ENCODE peak calls at places on chromosomes 16 and 17, in five cellular contexts. J is neural crest cell; X is CD4-positive, alpha-beta T cell; D is B cell; T is endothelial cell of umbilical vein. G is an unnamed sample.

GRCh38 chr16:17328971-17329370 is 141.8 kb downstream of the XYLT1 start:
- DNase-seq in J (no peak), X (no peak), D (no peak), T (no peak), G (no peak)

GRCh38 chr16:22117666-22118065 is 25.3 kb downstream of the VWA3A start:
- DNase-seq in J (no peak), X (no peak), D (no peak), T (no peak), G (no peak)

GRCh38 chr16:20519231-20519630 is 56.9 kb downstream of the ACSM2B start:
- DNase-seq in J (no peak), X (no peak), D (no peak), T (no peak), G (no peak)

GRCh38 chr17:42879596-42879985 is 21.0 kb upstream of the G6PC1 start:
- DNase-seq in J (no peak), X (no peak), D (no peak), T (no peak), G (no peak)

GRCh38 chr17:77736721-77737120 is 221.8 kb upstream of the TNRC6C start:
- DNase-seq in J (no peak), X (no peak), D (no peak), T (no peak), G (no peak)

GRCh38 chr16:52235186-52235585 is 311.8 kb downstream of the TOX3 start:
- DNase-seq in J (no peak), X (no peak), D (no peak), T (no peak), G (no peak)

GRCh38 chr17:21689604-21690003 is 2.7 kb upstream of the KCNJ18 start:
- DNase-seq in J (no peak), X (no peak), D (no peak), T (peak), G (no peak)

GRCh38 chr16:19502395-19503131 is 19.3 kb downstream of the GDE1 start:
- DNase-seq in J (peak), X (peak), D (peak), T (peak), G (peak)

GRCh38 chr17:67520282-67520906 is 143.3 kb downstream of the PITPNC1 start:
- DNase-seq in J (no peak), X (no peak), D (no peak), T (no peak), G (no peak)

GRCh38 chr17:76709077-76709950 is 1.5 kb downstream of the MXRA7 start:
- DNase-seq in J (no peak), X (no peak), D (no peak), T (no peak), G (no peak)

GRCh38 chr16:17885659-17886200 is 415.0 kb upstream of the XYLT1 start:
- DNase-seq in J (no peak), X (no peak), D (no peak), T (no peak), G (no peak)

GRCh38 chr17:79845601-79845949 is 6.3 kb upstream of the CBX4 start:
- DNase-seq in J (no peak), X (no peak), D (no peak), T (no peak), G (no peak)

GRCh38 chr17:21282231-21282630 is 2.3 kb upstream of the MAP2K3 start:
- DNase-seq in J (no peak), X (no peak), D (no peak), T (peak), G (no peak)

GRCh38 chr17:48058393-48059124 is 10.4 kb downstream of the NFE2L1 start:
- DNase-seq in J (no peak), X (no peak), D (no peak), T (no peak), G (no peak)

DNA sequence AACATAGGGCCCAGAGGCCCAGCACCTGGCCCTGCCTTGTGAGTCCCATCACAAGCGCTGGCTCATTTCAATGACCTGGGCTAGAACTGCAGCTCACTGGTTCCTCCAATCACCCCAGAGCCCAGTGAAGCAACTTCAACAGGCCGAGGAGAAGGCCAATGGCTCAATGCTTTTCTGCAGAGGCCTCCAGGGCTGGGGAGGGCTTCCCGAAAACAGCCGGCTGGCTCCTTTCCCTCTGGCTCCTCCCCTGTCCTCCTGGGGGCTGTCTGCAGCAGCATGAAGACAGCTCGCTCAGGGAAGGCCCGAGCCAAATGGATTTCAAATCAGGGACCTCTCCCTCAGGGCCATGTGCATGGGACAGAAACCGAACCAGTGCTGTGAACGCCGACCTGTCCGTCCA is 121.6 kb downstream of the ZNF423 start:
- DNase-seq in J (no peak), X (no peak), D (no peak), T (no peak), G (no peak)
- TF ChIP-seq CTCF in J (no peak), X (no peak), D (no peak), T (no peak), G (no peak)

GRCh38 chr17:75262112-75262606 is 480 bp downstream of the MRPS7 start:
- DNase-seq in J (no peak), X (no peak), D (peak), T (no peak), G (no peak)

GRCh38 chr17:75263051-75263450 is 1.4 kb downstream of the MRPS7 start:
- DNase-seq in J (no peak), X (no peak), D (peak), T (no peak), G (no peak)

GRCh38 chr17:75265614-75266314 is 4.1 kb downstream of the MRPS7 start:
- DNase-seq in J (no peak), X (no peak), D (peak), T (peak), G (no peak)

GRCh38 chr17:75261336-75262111 is at the start of the genes GGA3 and MRPS7:
- DNase-seq in J (peak), X (peak), D (peak), T (peak), G (peak)

GRCh38 chr17:75260679-75261335 is 599 bp downstream of the GGA3 start:
- DNase-seq in J (no peak), X (no peak), D (no peak), T (no peak), G (no peak)
- TF ChIP-seq CTCF in J (peak), X (no peak), D (no peak), T (no peak), G (peak)

GRCh38 chr17:62995377-62995885 is 29.4 kb downstream of the TANC2 start:
- DNase-seq in J (no peak), X (no peak), D (no peak), T (peak), G (no peak)
- TF ChIP-seq CTCF in J (peak), X (peak), D (peak), T (peak), G (peak)

DNA sequence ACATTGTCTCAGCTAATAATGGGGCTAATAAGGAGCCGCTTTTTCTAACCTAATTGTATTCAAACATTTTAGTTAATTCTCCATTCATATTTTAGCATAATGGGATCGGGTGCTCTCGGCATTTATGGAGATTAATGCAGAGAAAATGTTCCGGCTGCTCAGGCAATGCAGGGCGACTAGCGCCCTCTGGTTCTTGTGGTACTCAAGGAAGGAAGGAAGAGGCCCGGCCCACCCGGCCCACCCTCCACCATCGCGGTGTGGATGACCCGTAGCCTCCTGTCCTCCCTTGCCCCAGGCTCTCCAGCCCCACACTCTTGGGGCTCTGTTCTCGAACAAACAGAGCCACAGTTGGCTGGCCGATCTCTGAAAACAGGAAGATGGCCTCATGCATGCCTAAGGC is 21.1 kb upstream of the ABCC3 start:
- DNase-seq in J (no peak), X (no peak), D (no peak), T (peak), G (no peak)
- TF ChIP-seq CTCF in J (no peak), X (no peak), D (no peak), T (no peak), G (no peak)

G was measured in natural killer cell.